ENCODE peak calls at places on chromosomes 12 and 14, in eight cellular contexts. P, Q, M, L, T, N, I and S are unnamed samples.

GRCh38 chr14:101004954-101005353 is 101.4 kb upstream of the RTL1 start:
- DNase-seq in P (peak; percentile 83), Q (no peak), M (no peak), L (no peak), T (no peak), N (no peak), I (no peak), S (peak; percentile 43)

GRCh38 chr12:120879102-120879501 is 25.1 kb downstream of the SPPL3 start:
- DNase-seq in P (no peak), Q (no peak), M (no peak), L (no peak), T (no peak), N (no peak), I (no peak), S (no peak)

GRCh38 chr12:52423661-52424503 is 10.3 kb downstream of the KRT75 start:
- DNase-seq in P (no peak), Q (no peak), M (no peak), L (no peak), T (no peak), N (no peak), I (no peak), S (no peak)

GRCh38 chr12:6205144-6205539 is 4.9 kb downstream of the CD9 start:
- DNase-seq in P (no peak), Q (no peak), M (no peak), L (no peak), T (no peak), N (peak; percentile 71), I (no peak), S (peak; percentile 50)

GRCh38 chr14:39442293-39442692 is 10.1 kb upstream of the FBXO33 start:
- DNase-seq in P (no peak), Q (no peak), M (no peak), L (no peak), T (no peak), N (peak; percentile 26), I (no peak), S (no peak)

GRCh38 chr14:64556526-64556925 is 6.8 kb downstream of the PPP1R36 start:
- DNase-seq in P (peak; percentile 88), Q (no peak), M (no peak), L (no peak), T (no peak), N (no peak), I (no peak), S (peak; percentile 39)

GRCh38 chr14:55581011-55581806 is 1.2 kb downstream of the KTN1 start:
- DNase-seq in P (peak; percentile 43), Q (no peak), M (peak; percentile 45), L (no peak), T (peak; percentile 44), N (peak; percentile 52), I (no peak), S (peak; percentile 68)

GRCh38 chr14:51318777-51319176 is 78.7 kb downstream of the TMX1 start:
- DNase-seq in P (no peak), Q (no peak), M (no peak), L (no peak), T (no peak), N (no peak), I (no peak), S (no peak)